ENCODE peak calls at places on chromosomes 7 and 10, in six cellular contexts. H is CD8-positive, alpha-beta T cell; Y is LoVo; K is MCF 10A; M is activated naive CD8-positive, alpha-beta T cell treated with anti-CD3 and anti-CD28 coated beads for 36 hours; T is occipital lobe. R is an unnamed sample.
A peak's percentile ranks its signal among the peaks of the same experiment; 100 is the strongest.

GRCh38 chr10:88794731-88795130 is 7.8 kb upstream of the LIPM start:
- DNase-seq in H (no peak), Y (no peak), K (peak; percentile 40), M (no peak), T (no peak), R (no peak)

GRCh38 chr7:16982640-16983103 is 100.9 kb upstream of the AGR3 start:
- DNase-seq in H (no peak), Y (peak; percentile 81), K (peak; percentile 57), M (peak; percentile 7), T (no peak), R (peak; percentile 11)

GRCh38 chr10:93818086-93818485 is 60.4 kb downstream of the LGI1 start:
- DNase-seq in H (no peak), Y (no peak), K (no peak), M (no peak), T (no peak), R (no peak)

GRCh38 chr10:117218654-117219053 is 21.4 kb downstream of the KCNK18 start:
- DNase-seq in H (no peak), Y (no peak), K (no peak), M (no peak), T (no peak), R (no peak)

GRCh38 chr7:50856231-50856630 is 73.5 kb upstream of the GRB10 start:
- DNase-seq in H (no peak), Y (no peak), K (no peak), M (no peak), T (no peak), R (no peak)

GRCh38 chr10:7264313-7264741 is 146.5 kb downstream of the SFMBT2 start:
- DNase-seq in H (no peak), Y (peak; percentile 61), K (peak; percentile 58), M (no peak), T (no peak), R (no peak)

GRCh38 chr10:33899578-33900531 is 565.4 kb upstream of the NRP1 start:
- DNase-seq in H (no peak), Y (no peak), K (peak; percentile 78), M (no peak), T (no peak), R (no peak)

GRCh38 chr7:80312139-80312661 is 177.6 kb downstream of the GNAI1 start:
- DNase-seq in H (no peak), Y (no peak), K (peak; percentile 84), M (no peak), T (no peak), R (no peak)

GRCh38 chr10:34045571-34046190 is 711.2 kb upstream of the NRP1 start:
- DNase-seq in H (peak; percentile 45), Y (no peak), K (peak; percentile 25), M (no peak), T (no peak), R (no peak)

GRCh38 chr7:118184392-118184899 is 482 bp downstream of the LSM8 start:
- DNase-seq in H (no peak), Y (peak; percentile 18), K (peak; percentile 5), M (no peak), T (no peak), R (no peak)

R was measured in posterior cingulate gyrus.